ENCODE peak calls at places on chromosomes 2 and 18, in seven cellular contexts. One of them, this sample, is unnamed.

GRCh38 chr2:143001521-143001920 is 124.1 kb downstream of the KYNU start:
- DNase-seq in HCT116: no peak
- DNase-seq in heart left ventricle: no peak
- DNase-seq in transverse colon: no peak
- DNase-seq in breast epithelium: no peak
- DNase-seq in stomach: no peak
- DNase-seq in K562: no peak
- DNase-seq in this sample: no peak

GRCh38 chr18:75139226-75139911 is 69.6 kb downstream of the PTGR3 start:
- DNase-seq in HCT116: no peak
- DNase-seq in K562: no peak
- DNase-seq in breast epithelium: peak; percentile 4
- DNase-seq in stomach: no peak
- DNase-seq in transverse colon: no peak
- DNase-seq in heart left ventricle: no peak
- DNase-seq in this sample: no peak

GRCh38 chr2:892401-892800 is 58.2 kb upstream of the SNTG2 start:
- DNase-seq in HCT116: no peak
- DNase-seq in breast epithelium: no peak
- DNase-seq in transverse colon: no peak
- DNase-seq in stomach: no peak
- DNase-seq in heart left ventricle: no peak
- DNase-seq in K562: no peak
- DNase-seq in this sample: no peak

GRCh38 chr2:175864131-175864728 is 137.8 kb downstream of the LNPK start:
- DNase-seq in HCT116: no peak
- DNase-seq in heart left ventricle: no peak
- DNase-seq in breast epithelium: no peak
- DNase-seq in stomach: no peak
- DNase-seq in K562: no peak
- DNase-seq in transverse colon: no peak
- DNase-seq in this sample: no peak

GRCh38 chr2:74072542-74072941 is 75.2 kb downstream of the BOLA3 start:
- DNase-seq in stomach: no peak
- DNase-seq in K562: no peak
- DNase-seq in transverse colon: no peak
- DNase-seq in breast epithelium: no peak
- DNase-seq in heart left ventricle: no peak
- DNase-seq in HCT116: no peak
- DNase-seq in this sample: peak; percentile 82

GRCh38 chr2:128311216-128311754 is 7.4 kb downstream of the HS6ST1 start:
- DNase-seq in heart left ventricle: no peak
- DNase-seq in breast epithelium: no peak
- DNase-seq in stomach: peak; percentile 22
- DNase-seq in transverse colon: no peak
- DNase-seq in K562: no peak
- DNase-seq in HCT116: no peak
- DNase-seq in this sample: no peak

GRCh38 chr2:96342085-96342484 is 6.5 kb downstream of the NCAPH start:
- DNase-seq in HCT116: no peak
- DNase-seq in heart left ventricle: no peak
- DNase-seq in breast epithelium: no peak
- DNase-seq in transverse colon: no peak
- DNase-seq in K562: no peak
- DNase-seq in stomach: no peak
- DNase-seq in this sample: no peak

GRCh38 chr2:223674998-223675609 is 72.9 kb upstream of the SCG2 start:
- DNase-seq in heart left ventricle: no peak
- DNase-seq in stomach: no peak
- DNase-seq in breast epithelium: no peak
- DNase-seq in HCT116: peak; percentile 54
- DNase-seq in transverse colon: no peak
- DNase-seq in K562: peak; percentile 21
- DNase-seq in this sample: peak; percentile 30

GRCh38 chr2:223815186-223815883 is 22.0 kb downstream of the AP1S3 start:
- DNase-seq in K562: no peak
- DNase-seq in breast epithelium: no peak
- DNase-seq in stomach: no peak
- DNase-seq in heart left ventricle: no peak
- DNase-seq in transverse colon: no peak
- DNase-seq in HCT116: peak; percentile 100
- DNase-seq in this sample: no peak

GRCh38 chr2:237978058-237978712 is 11.4 kb downstream of the UBE2F start:
- DNase-seq in heart left ventricle: peak; percentile 50
- DNase-seq in K562: peak; percentile 72
- DNase-seq in HCT116: no peak
- DNase-seq in stomach: peak; percentile 17
- DNase-seq in transverse colon: no peak
- DNase-seq in breast epithelium: no peak
- DNase-seq in this sample: no peak

GRCh38 chr2:173161516-173161915 is 85.9 kb downstream of the MAP3K20 start:
- DNase-seq in heart left ventricle: no peak
- DNase-seq in breast epithelium: no peak
- DNase-seq in K562: no peak
- DNase-seq in transverse colon: no peak
- DNase-seq in HCT116: no peak
- DNase-seq in stomach: no peak
- DNase-seq in this sample: no peak

GRCh38 chr2:173157894-173158293 is 82.2 kb downstream of the MAP3K20 start:
- DNase-seq in heart left ventricle: no peak
- DNase-seq in transverse colon: no peak
- DNase-seq in HCT116: no peak
- DNase-seq in K562: no peak
- DNase-seq in stomach: no peak
- DNase-seq in breast epithelium: no peak
- DNase-seq in this sample: no peak

GRCh38 chr2:173160618-173161017 is 85.0 kb downstream of the MAP3K20 start:
- DNase-seq in stomach: no peak
- DNase-seq in HCT116: no peak
- DNase-seq in breast epithelium: no peak
- DNase-seq in transverse colon: no peak
- DNase-seq in K562: no peak
- DNase-seq in heart left ventricle: no peak
- DNase-seq in this sample: no peak

GRCh38 chr2:173159794-173160463 is 84.3 kb downstream of the MAP3K20 start:
- DNase-seq in transverse colon: peak; percentile 74
- DNase-seq in breast epithelium: peak; percentile 88
- DNase-seq in HCT116: peak; percentile 51
- DNase-seq in stomach: peak; percentile 71
- DNase-seq in K562: no peak
- DNase-seq in heart left ventricle: peak; percentile 95
- DNase-seq in this sample: peak; percentile 76

DNA sequence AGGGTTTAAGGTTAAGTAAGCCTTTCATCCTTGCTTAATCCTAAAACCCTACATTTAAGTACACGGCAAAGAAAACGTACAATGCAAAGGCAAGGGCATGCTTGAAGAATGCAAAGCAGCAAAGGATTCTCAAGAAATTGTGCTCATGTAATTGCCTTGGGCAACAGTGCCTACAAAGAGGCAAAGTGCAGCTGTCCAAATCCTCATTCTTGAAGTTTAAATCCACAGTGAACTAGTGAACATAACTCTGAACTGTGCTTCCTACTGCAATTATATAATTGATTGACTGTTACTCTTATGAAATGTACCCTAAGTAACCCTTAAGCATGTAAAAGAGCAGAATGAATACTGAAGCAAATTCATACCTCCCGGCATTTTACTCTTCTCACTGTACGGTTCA is 85.4 kb downstream of the MAP3K20 start:
- DNase-seq in stomach: no peak
- DNase-seq in K562: no peak
- DNase-seq in transverse colon: no peak
- DNase-seq in breast epithelium: no peak
- DNase-seq in heart left ventricle: no peak
- DNase-seq in HCT116: no peak
- DNase-seq in this sample: no peak
- H3K4me3 ChIP-seq in stomach: no peak overlapping the region
- H3K4me3 ChIP-seq in K562: no peak overlapping the region
- H3K4me3 ChIP-seq in transverse colon: no peak overlapping the region
- H3K4me3 ChIP-seq in breast epithelium: no peak overlapping the region
- H3K4me3 ChIP-seq in heart left ventricle: no peak overlapping the region
- H3K4me3 ChIP-seq in HCT116: no peak overlapping the region
- H3K4me3 ChIP-seq in this sample: no peak overlapping the region

DNA sequence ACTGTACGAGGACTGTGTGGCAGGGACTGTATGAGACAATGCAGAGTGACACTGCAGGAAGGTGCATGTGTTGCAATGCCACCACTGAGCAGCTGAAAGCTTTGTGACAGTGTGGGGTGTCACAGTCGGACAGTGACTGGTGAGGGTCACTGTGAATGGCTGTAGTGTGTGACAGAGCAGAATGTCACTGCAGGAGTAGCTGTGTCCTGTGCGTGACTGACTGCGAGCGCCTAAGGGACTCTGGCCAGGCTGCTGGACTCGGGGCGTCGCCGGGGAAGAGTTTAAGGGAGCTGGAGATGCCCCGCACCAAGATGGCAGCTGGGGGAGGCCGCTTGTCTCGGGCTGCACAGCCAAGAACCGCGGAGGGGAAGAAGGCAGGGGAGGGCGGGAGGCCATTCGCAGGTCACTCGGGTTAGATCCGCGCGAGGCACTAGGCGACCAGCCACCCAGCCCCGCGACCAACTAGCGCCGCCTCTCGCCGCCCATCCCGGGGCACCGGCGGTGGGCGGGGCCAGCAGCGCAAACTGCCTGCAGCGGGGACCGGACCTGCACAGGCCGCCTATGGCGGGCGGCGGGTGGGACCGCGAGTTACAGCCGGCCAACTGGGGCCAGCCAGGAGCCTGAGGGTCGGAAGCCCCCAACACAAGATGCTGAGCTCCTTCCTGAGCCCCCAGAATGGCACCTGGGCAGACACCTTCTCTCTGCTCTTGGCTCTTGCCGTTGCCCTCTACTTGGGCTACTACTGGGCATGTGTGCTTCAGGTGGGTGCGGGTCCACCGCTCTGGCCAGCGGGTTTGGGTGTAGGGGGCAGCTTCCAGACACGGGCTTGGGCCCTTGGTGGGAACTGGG is at the start of gene ABHD1:
- DNase-seq in heart left ventricle: peak; percentile 78
- DNase-seq in breast epithelium: no peak
- DNase-seq in K562: peak; percentile 64
- DNase-seq in stomach: peak; percentile 69
- DNase-seq in HCT116: no peak
- DNase-seq in transverse colon: peak; percentile 77
- DNase-seq in this sample: peak; percentile 69
- TF ChIP-seq POLR2A in heart left ventricle: no peak
- TF ChIP-seq POLR2A in breast epithelium: no peak
- TF ChIP-seq POLR2A in K562: no peak
- TF ChIP-seq POLR2A in stomach: no peak
- TF ChIP-seq POLR2A in HCT116: no peak
- TF ChIP-seq POLR2A in transverse colon: peak; percentile 32
- TF ChIP-seq POLR2A in this sample: no peak

GRCh38 chr2:60484080-60484737 is 69.2 kb downstream of the BCL11A start:
- DNase-seq in heart left ventricle: no peak
- DNase-seq in K562: no peak
- DNase-seq in breast epithelium: no peak
- DNase-seq in transverse colon: no peak
- DNase-seq in stomach: no peak
- DNase-seq in HCT116: no peak
- DNase-seq in this sample: no peak
- H3K4me3 ChIP-seq in heart left ventricle: peak overlapping the region; percentile 18
- H3K4me3 ChIP-seq in K562: no peak overlapping the region
- H3K4me3 ChIP-seq in breast epithelium: no peak overlapping the region
- H3K4me3 ChIP-seq in transverse colon: no peak overlapping the region
- H3K4me3 ChIP-seq in stomach: no peak overlapping the region
- H3K4me3 ChIP-seq in HCT116: no peak overlapping the region
- H3K4me3 ChIP-seq in this sample: no peak overlapping the region

GRCh38 chr2:20771296-20771695 is 51.6 kb downstream of the LDAH start:
- DNase-seq in HCT116: no peak
- DNase-seq in breast epithelium: no peak
- DNase-seq in stomach: no peak
- DNase-seq in K562: no peak
- DNase-seq in transverse colon: no peak
- DNase-seq in heart left ventricle: no peak
- DNase-seq in this sample: no peak
- TF ChIP-seq POLR2A in HCT116: no peak
- TF ChIP-seq POLR2A in breast epithelium: no peak
- TF ChIP-seq POLR2A in stomach: no peak
- TF ChIP-seq POLR2A in K562: no peak
- TF ChIP-seq POLR2A in transverse colon: no peak
- TF ChIP-seq POLR2A in heart left ventricle: no peak
- TF ChIP-seq POLR2A in this sample: no peak

GRCh38 chr2:45169339-45170190 is 160.3 kb upstream of the SIX2 start:
- DNase-seq in stomach: no peak
- DNase-seq in K562: no peak
- DNase-seq in breast epithelium: no peak
- DNase-seq in heart left ventricle: no peak
- DNase-seq in HCT116: no peak
- DNase-seq in transverse colon: no peak
- DNase-seq in this sample: peak; percentile 65
- H3K4me3 ChIP-seq in stomach: peak overlapping the region; percentile 62
- H3K4me3 ChIP-seq in K562: no peak overlapping the region
- H3K4me3 ChIP-seq in breast epithelium: peak overlapping the region; percentile 70
- H3K4me3 ChIP-seq in heart left ventricle: peak overlapping the region; percentile 54
- H3K4me3 ChIP-seq in HCT116: no peak overlapping the region
- H3K4me3 ChIP-seq in transverse colon: peak overlapping the region; percentile 12
- H3K4me3 ChIP-seq in this sample: peak overlapping the region; percentile 52

DNA sequence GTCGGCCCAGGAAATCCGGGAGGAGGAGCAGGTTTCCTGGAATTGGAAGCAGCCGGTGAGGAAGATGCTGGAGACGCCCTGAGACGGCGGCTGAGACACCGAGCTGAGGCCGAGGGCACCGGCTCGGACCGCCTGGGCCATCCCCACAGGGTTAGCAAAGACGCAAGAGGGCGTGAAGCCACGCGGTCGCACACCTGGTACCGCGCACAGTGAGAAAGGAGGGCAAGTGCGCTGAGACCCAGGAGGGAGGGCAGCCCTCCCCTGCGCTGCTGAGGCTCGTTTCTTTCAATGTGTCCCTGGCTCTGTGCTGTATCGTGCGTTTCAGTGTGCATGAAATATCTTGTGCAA is 54.5 kb upstream of the SALL3 start:
- DNase-seq in transverse colon: no peak
- DNase-seq in K562: no peak
- DNase-seq in stomach: no peak
- DNase-seq in breast epithelium: no peak
- DNase-seq in HCT116: no peak
- DNase-seq in heart left ventricle: no peak
- DNase-seq in this sample: no peak
- TF ChIP-seq POLR2A in transverse colon: no peak
- TF ChIP-seq POLR2A in K562: no peak
- TF ChIP-seq POLR2A in stomach: no peak
- TF ChIP-seq POLR2A in breast epithelium: no peak
- TF ChIP-seq POLR2A in HCT116: no peak
- TF ChIP-seq POLR2A in heart left ventricle: no peak
- TF ChIP-seq POLR2A in this sample: no peak

GRCh38 chr2:148796735-148797512 is 78.1 kb upstream of the KIF5C start:
- DNase-seq in transverse colon: no peak
- DNase-seq in breast epithelium: no peak
- DNase-seq in stomach: no peak
- DNase-seq in HCT116: no peak
- DNase-seq in heart left ventricle: no peak
- DNase-seq in K562: no peak
- DNase-seq in this sample: no peak
- H3K4me3 ChIP-seq in transverse colon: no peak overlapping the region
- H3K4me3 ChIP-seq in breast epithelium: no peak overlapping the region
- H3K4me3 ChIP-seq in stomach: no peak overlapping the region
- H3K4me3 ChIP-seq in HCT116: no peak overlapping the region
- H3K4me3 ChIP-seq in heart left ventricle: no peak overlapping the region
- H3K4me3 ChIP-seq in K562: no peak overlapping the region
- H3K4me3 ChIP-seq in this sample: no peak overlapping the region

This sample was measured in NB4.